ENCODE peak calls at places on chromosomes 7 and 10, in five cellular contexts. B is AG09319; O is T-helper 17 cell; W is transverse colon; G is activated naive CD4-positive, alpha-beta T cell. X is an unnamed sample.

GRCh38 chr10:34498821-34499220 is 316.3 kb downstream of the PARD3 start:
- DNase-seq in B (no peak), O (no peak), W (no peak), G (no peak), X (no peak)

GRCh38 chr7:155371884-155372781 is 74.5 kb downstream of the INSIG1 start:
- DNase-seq in B (no peak), O (no peak), W (no peak), G (no peak), X (peak; percentile 58)

GRCh38 chr7:66779669-66780408 is 39.3 kb downstream of the RABGEF1 start:
- DNase-seq in B (no peak), O (no peak), W (no peak), G (no peak), X (no peak)

GRCh38 chr7:150801242-150801945 is 825 bp downstream of the TMEM176A start:
- DNase-seq in B (no peak), O (no peak), W (peak; percentile 21), G (no peak), X (no peak)

GRCh38 chr10:121134711-121135110 is 283.5 kb downstream of the WDR11 start:
- DNase-seq in B (no peak), O (no peak), W (no peak), G (no peak), X (no peak)

GRCh38 chr10:49230004-49230403 is 41.8 kb upstream of the TMEM273 start:
- DNase-seq in B (no peak), O (no peak), W (no peak), G (no peak), X (no peak)

GRCh38 chr7:74070619-74070920 is 13.0 kb upstream of the LIMK1 start:
- DNase-seq in B (no peak), O (no peak), W (no peak), G (no peak), X (no peak)

GRCh38 chr10:125061557-125062243 is 98.7 kb downstream of the CTBP2 start:
- DNase-seq in B (no peak), O (no peak), W (no peak), G (no peak), X (peak; percentile 51)

GRCh38 chr10:33476757-33477273 is 142.3 kb upstream of the NRP1 start:
- DNase-seq in B (no peak), O (no peak), W (no peak), G (no peak), X (no peak)

GRCh38 chr7:16084370-16084769 is 337.0 kb downstream of the CRPPA start:
- DNase-seq in B (no peak), O (no peak), W (no peak), G (no peak), X (no peak)

GRCh38 chr10:107619124-107619523 is 454.6 kb upstream of the SORCS1 start:
- DNase-seq in B (no peak), O (no peak), W (no peak), G (no peak), X (no peak)

GRCh38 chr7:110373514-110374258 is 717.2 kb upstream of the LRRN3 start:
- DNase-seq in B (no peak), O (no peak), W (no peak), G (no peak), X (no peak)

GRCh38 chr7:21828846-21829245 is 116.9 kb downstream of the CDCA7L start:
- DNase-seq in B (no peak), O (no peak), W (no peak), G (no peak), X (no peak)

GRCh38 chr10:5645944-5646617 is 20.3 kb downstream of the ASB13 start:
- DNase-seq in B (no peak), O (no peak), W (no peak), G (no peak), X (peak; percentile 41)

GRCh38 chr10:19993714-19994343 is 177.6 kb downstream of the PLXDC2 start:
- DNase-seq in B (no peak), O (no peak), W (no peak), G (no peak), X (no peak)

GRCh38 chr7:129949292-129950133 is 3.2 kb downstream of the UBE2H start:
- DNase-seq in B (peak; percentile 51), O (no peak), W (peak; percentile 32), G (no peak), X (peak; percentile 42)

GRCh38 chr10:69696073-69696731 is 66.2 kb downstream of the FAM241B start:
- DNase-seq in B (peak; percentile 69), O (no peak), W (no peak), G (no peak), X (peak; percentile 27)

GRCh38 chr10:49281461-49281860 is 17.5 kb upstream of the C10orf71 start:
- DNase-seq in B (no peak), O (no peak), W (no peak), G (no peak), X (no peak)

GRCh38 chr10:46560381-46560780 is 3.9 kb upstream of the GPRIN2 start:
- DNase-seq in B (no peak), O (no peak), W (peak; percentile 6), G (no peak), X (no peak)

GRCh38 chr7:55157347-55158105 is 138.7 kb downstream of the EGFR start:
- DNase-seq in B (no peak), O (no peak), W (no peak), G (no peak), X (no peak)

GRCh38 chr7:3105856-3106255 is 62.2 kb upstream of the CARD11 start:
- DNase-seq in B (no peak), O (no peak), W (no peak), G (no peak), X (no peak)

GRCh38 chr7:155299539-155300202 is 2.0 kb downstream of the INSIG1 start:
- DNase-seq in B (no peak), O (peak; percentile 12), W (no peak), G (no peak), X (peak; percentile 31)

GRCh38 chr10:69303632-69304035 is 25.3 kb downstream of the HK1 start:
- DNase-seq in B (no peak), O (no peak), W (no peak), G (no peak), X (no peak)

GRCh38 chr10:80324086-80324485 is 32.5 kb downstream of the DYDC1 start:
- DNase-seq in B (no peak), O (no peak), W (no peak), G (no peak), X (no peak)

GRCh38 chr7:157495594-157495993 is 158.8 kb downstream of the DNAJB6 start:
- DNase-seq in B (no peak), O (no peak), W (no peak), G (no peak), X (no peak)

GRCh38 chr10:99793819-99794218 is 11.4 kb downstream of the ABCC2 start:
- DNase-seq in B (no peak), O (no peak), W (no peak), G (no peak), X (no peak)

X was measured in germinal center.